ENCODE peak calls at places on chromosomes 13 and 19, in eight cellular contexts. A is choroid plexus epithelial cell; E is mucosa of descending colon; L is EH; G is HT1080; N is stimulated activated CD4-positive, alpha-beta T cell treated with anti-CD3 and anti-CD28 coated beads, Interleukin-4, amount 100 ng/mL, for 48 hours; W is HTR-8/SVneo; C is Calu3. M is an unnamed sample.

GRCh38 chr19:1211494-1212234 is 6.1 kb downstream of the STK11 start:
- DNase-seq in A (no peak), E (no peak), L (no peak), G (no peak), N (no peak), W (no peak), C (no peak), M (no peak)

GRCh38 chr13:34458756-34459462 is 483.2 kb upstream of the NBEA start:
- DNase-seq in A (peak; percentile 7), E (no peak), L (no peak), G (no peak), N (no peak), W (no peak), C (no peak), M (no peak)

GRCh38 chr13:110511509-110512181 is 49.9 kb downstream of the RAB20 start:
- DNase-seq in A (no peak), E (no peak), L (no peak), G (no peak), N (no peak), W (no peak), C (no peak), M (no peak)

GRCh38 chr13:99354371-99354951 is 47.3 kb upstream of the GPR183 start:
- DNase-seq in A (no peak), E (no peak), L (peak; percentile 58), G (no peak), N (no peak), W (no peak), C (no peak), M (no peak)

GRCh38 chr19:42303101-42303464 is 659 bp upstream of the PAFAH1B3 start:
- DNase-seq in A (no peak), E (no peak), L (no peak), G (no peak), N (no peak), W (no peak), C (no peak), M (no peak)

GRCh38 chr19:21697698-21698097 is 69.7 kb downstream of the ZNF100 start:
- DNase-seq in A (no peak), E (no peak), L (no peak), G (no peak), N (no peak), W (no peak), C (no peak), M (no peak)

GRCh38 chr13:28138012-28138755 is at the start of gene PAN3:
- DNase-seq in A (peak; percentile 93), E (peak; percentile 95), L (peak; percentile 92), G (peak; percentile 81), N (peak; percentile 91), W (peak; percentile 72), C (peak; percentile 87), M (peak; percentile 68)

GRCh38 chr19:47002106-47002766 is 17.4 kb upstream of the NPAS1 start:
- DNase-seq in A (no peak), E (peak; percentile 66), L (no peak), G (no peak), N (no peak), W (no peak), C (no peak), M (no peak)

GRCh38 chr19:4976412-4977298 is 7.7 kb downstream of the KDM4B start:
- DNase-seq in A (peak; percentile 98), E (no peak), L (peak; percentile 95), G (no peak), N (no peak), W (no peak), C (no peak), M (peak; percentile 66)

GRCh38 chr19:45405435-45406164 is 731 bp upstream of the PPP1R13L start:
- DNase-seq in A (peak; percentile 90), E (peak; percentile 91), L (peak; percentile 94), G (peak; percentile 94), N (peak; percentile 78), W (peak; percentile 92), C (peak; percentile 95), M (peak; percentile 78)

GRCh38 chr19:49224856-49225255 is 67.3 kb downstream of the TRPM4 start:
- DNase-seq in A (peak; percentile 57), E (peak; percentile 82), L (peak; percentile 75), G (peak; percentile 81), N (no peak), W (peak; percentile 71), C (peak; percentile 86), M (peak; percentile 76)

GRCh38 chr13:98156259-98156658 is 13.4 kb downstream of the FARP1 start:
- DNase-seq in A (no peak), E (no peak), L (no peak), G (no peak), N (no peak), W (no peak), C (no peak), M (no peak)

GRCh38 chr13:75836441-75836840 is 200.3 kb downstream of the LMO7 start:
- DNase-seq in A (no peak), E (peak; percentile 32), L (no peak), G (no peak), N (no peak), W (no peak), C (no peak), M (no peak)

GRCh38 chr19:37466277-37466797 is 907 bp downstream of the ZNF569 start:
- DNase-seq in A (no peak), E (peak; percentile 29), L (no peak), G (no peak), N (no peak), W (no peak), C (no peak), M (no peak)

GRCh38 chr19:5695649-5696195 is 5.6 kb downstream of the RPL36 start:
- DNase-seq in A (no peak), E (no peak), L (no peak), G (no peak), N (no peak), W (no peak), C (no peak), M (no peak)

GRCh38 chr13:92303428-92303827 is 905.0 kb downstream of the GPC5 start:
- DNase-seq in A (peak; percentile 97), E (no peak), L (no peak), G (no peak), N (no peak), W (no peak), C (no peak), M (no peak)

GRCh38 chr13:83780201-83780600 is 102.1 kb downstream of the SLITRK1 start:
- DNase-seq in A (peak; percentile 76), E (no peak), L (peak; percentile 39), G (peak; percentile 52), N (no peak), W (no peak), C (no peak), M (peak; percentile 19)

GRCh38 chr19:48617146-48617937 is 1.6 kb downstream of the RPL18 start:
- DNase-seq in A (peak; percentile 50), E (no peak), L (peak; percentile 20), G (no peak), N (no peak), W (no peak), C (no peak), M (no peak)

GRCh38 chr13:44899967-44900366 is 89.3 kb downstream of the NUFIP1 start:
- DNase-seq in A (no peak), E (no peak), L (peak; percentile 39), G (no peak), N (no peak), W (no peak), C (no peak), M (no peak)

GRCh38 chr19:44807652-44808462 is 1.0 kb upstream of the BCAM start:
- DNase-seq in A (peak; percentile 32), E (no peak), L (peak; percentile 70), G (peak; percentile 36), N (no peak), W (peak; percentile 83), C (peak; percentile 66), M (peak; percentile 51)

GRCh38 chr13:39263531-39263930 is 225.3 kb downstream of the NHLRC3 start:
- DNase-seq in A (no peak), E (no peak), L (no peak), G (no peak), N (no peak), W (no peak), C (no peak), M (no peak)

GRCh38 chr19:58096884-58097283 is 1.1 kb downstream of the ZSCAN18 start:
- DNase-seq in A (no peak), E (no peak), L (no peak), G (no peak), N (no peak), W (no peak), C (no peak), M (no peak)

GRCh38 chr13:32041429-32041828 is 9.9 kb downstream of the FRY start:
- DNase-seq in A (no peak), E (no peak), L (no peak), G (no peak), N (no peak), W (no peak), C (no peak), M (no peak)

GRCh38 chr19:49795615-49796014 is 17.5 kb downstream of the FUZ start:
- DNase-seq in A (no peak), E (no peak), L (no peak), G (no peak), N (no peak), W (no peak), C (no peak), M (no peak)

GRCh38 chr19:34787059-34787824 is 14.2 kb upstream of the ZNF599 start:
- DNase-seq in A (no peak), E (no peak), L (no peak), G (no peak), N (no peak), W (no peak), C (no peak), M (no peak)

GRCh38 chr19:17415107-17415506 is 4.7 kb upstream of the MVB12A start:
- DNase-seq in A (no peak), E (no peak), L (no peak), G (no peak), N (no peak), W (no peak), C (no peak), M (no peak)

GRCh38 chr13:31962661-31963345 is 68.8 kb upstream of the FRY start:
- DNase-seq in A (peak; percentile 20), E (no peak), L (peak; percentile 59), G (peak; percentile 62), N (no peak), W (no peak), C (no peak), M (no peak)

GRCh38 chr19:56118666-56119584 is 2.2 kb downstream of the ZNF787 start:
- DNase-seq in A (no peak), E (no peak), L (no peak), G (no peak), N (no peak), W (no peak), C (no peak), M (no peak)

GRCh38 chr13:29081036-29081435 is 260.9 kb downstream of the MTUS2 start:
- DNase-seq in A (peak; percentile 31), E (no peak), L (peak; percentile 3), G (peak; percentile 20), N (no peak), W (no peak), C (no peak), M (no peak)

GRCh38 chr19:4543856-4544647 is 4.2 kb upstream of the LRG1 start:
- DNase-seq in A (no peak), E (no peak), L (no peak), G (no peak), N (no peak), W (no peak), C (no peak), M (no peak)

GRCh38 chr13:85099245-85099644 is 700.0 kb downstream of the SLITRK6 start:
- DNase-seq in A (no peak), E (no peak), L (no peak), G (no peak), N (no peak), W (no peak), C (no peak), M (no peak)

M was measured in A172.